ENCODE peak calls at places on chromosomes 12 and 14, in six cellular contexts. O is ELR; K is A549; L is LNCaP clone FGC; A is naive thymus-derived CD8-positive, alpha-beta T cell; G is coronary artery. M is an unnamed sample.

GRCh38 chr14:83991666-83992065 is 1538.3 kb upstream of the FLRT2 start:
- DNase-seq in L (no peak), K (no peak), A (no peak), G (no peak), O (no peak), M (no peak)

GRCh38 chr14:90893028-90893427 is 76.8 kb upstream of the TTC7B start:
- DNase-seq in K (no peak), A (no peak), O (no peak), L (no peak), G (no peak), M (no peak)

GRCh38 chr14:91245029-91245428 is 525 bp upstream of the GPR68 start:
- DNase-seq in G (no peak), O (no peak), K (no peak), L (no peak), A (peak), M (no peak)

GRCh38 chr14:103538291-103539055 is 9.5 kb downstream of the TRMT61A start:
- DNase-seq in A (no peak), K (no peak), L (no peak), O (no peak), G (no peak), M (no peak)

GRCh38 chr12:120831648-120832267 is 72.4 kb downstream of the SPPL3 start:
- DNase-seq in L (no peak), G (no peak), O (no peak), A (no peak), K (no peak), M (no peak)

GRCh38 chr12:75751769-75752471 is 240.5 kb upstream of the KRR1 start:
- DNase-seq in G (no peak), K (peak), A (no peak), L (no peak), O (peak), M (no peak)

GRCh38 chr14:66444271-66444987 is 41.7 kb upstream of the CCDC196 start:
- DNase-seq in O (no peak), G (no peak), K (no peak), L (no peak), A (no peak), M (no peak)

GRCh38 chr12:68375701-68376469 is 43.7 kb upstream of the MDM1 start:
- DNase-seq in K (no peak), G (no peak), A (no peak), O (no peak), L (no peak), M (no peak)

GRCh38 chr14:104048758-104049496 is 36.6 kb upstream of the ASPG start:
- DNase-seq in A (no peak), L (no peak), K (no peak), G (no peak), O (peak), M (no peak)

GRCh38 chr14:20751963-20752562 is 6.4 kb downstream of the EDDM3A start:
- DNase-seq in A (no peak), K (no peak), O (no peak), G (no peak), L (no peak), M (no peak)

GRCh38 chr14:74582910-74583581 is 29.0 kb downstream of the LTBP2 start:
- DNase-seq in K (no peak), G (peak), L (peak), O (peak), A (no peak), M (no peak)

GRCh38 chr14:104973215-104974145 is 4.7 kb downstream of the AHNAK2 start:
- DNase-seq in A (no peak), K (peak), O (peak), L (no peak), G (peak), M (no peak)

GRCh38 chr12:108890208-108890607 is 10.3 kb downstream of the DAO start:
- DNase-seq in L (no peak), K (no peak), O (peak), G (no peak), A (no peak), M (no peak)

GRCh38 chr14:61563880-61564622 is 131.3 kb upstream of the HIF1A start:
- DNase-seq in G (no peak), L (no peak), O (peak), K (no peak), A (no peak), M (no peak)

GRCh38 chr12:116360579-116361403 is 83.3 kb upstream of the MED13L start:
- DNase-seq in L (no peak), K (no peak), G (no peak), O (no peak), A (no peak), M (no peak)

GRCh38 chr12:64650762-64651161 is 40.5 kb downstream of the RASSF3 start:
- DNase-seq in O (no peak), K (peak), G (no peak), L (peak), A (no peak), M (no peak)

GRCh38 chr14:91059576-91060471 is 617 bp downstream of the RPS6KA5 start:
- DNase-seq in L (peak), O (peak), G (peak), A (peak), K (peak), M (no peak)

GRCh38 chr14:90593254-90594040 is 196.6 kb downstream of the CALM1 start:
- DNase-seq in G (no peak), A (no peak), O (no peak), K (no peak), L (no peak), M (no peak)

GRCh38 chr12:68376901-68377300 is 44.7 kb upstream of the MDM1 start:
- DNase-seq in G (no peak), K (no peak), L (no peak), A (no peak), O (no peak), M (no peak)

GRCh38 chr12:121461048-121461447 is 61.1 kb downstream of the RNF34 start:
- DNase-seq in K (no peak), O (no peak), L (no peak), A (no peak), G (no peak), M (no peak)

GRCh38 chr14:31449971-31450610 is 7.2 kb downstream of the DTD2 start:
- DNase-seq in L (peak), A (no peak), G (no peak), K (peak), O (peak), M (peak)

GRCh38 chr12:2924019-2924418 is 33.3 kb downstream of the TULP3 start:
- DNase-seq in O (peak), K (no peak), G (no peak), A (no peak), L (no peak), M (no peak)

GRCh38 chr12:32005496-32006125 is 46.4 kb downstream of the RESF1 start:
- DNase-seq in L (no peak), A (no peak), G (no peak), O (no peak), K (no peak), M (no peak)

M was measured in NCI-H2081 treated with DMSO at 0.1 percent for 48 hours.